ENCODE peak calls at places on chromosomes 16 and 17, in nine cellular contexts. Q is Peyer's patch, A is T-helper 2 cell, V is lung, I is HL-60, R is coronary artery, K is T-helper 9 cell, D is cardiac muscle cell, X is Calu3. O is an unnamed sample.

GRCh38 chr16:69939821-69940585 is 11.1 kb upstream of the CLEC18A start:
- DNase-seq in I (no peak), D (no peak), K (no peak), R (no peak), A (no peak), X (no peak), V (no peak), Q (no peak), O (no peak)

GRCh38 chr17:39668141-39668924 is at the start of gene PNMT:
- DNase-seq in I (peak; percentile 58), V (peak; percentile 62), K (peak; percentile 63), D (peak; percentile 88), Q (peak; percentile 89), A (peak; percentile 56), X (peak; percentile 100), R (no peak), O (no peak)

GRCh38 chr17:39618252-39618913 is 8.4 kb upstream of the PPP1R1B start:
- DNase-seq in R (no peak), X (peak; percentile 99), V (no peak), Q (no peak), D (no peak), A (no peak), I (no peak), K (no peak), O (no peak)

GRCh38 chr16:46920402-46921068 is 36.4 kb downstream of the GPT2 start:
- DNase-seq in R (no peak), K (no peak), X (peak; percentile 83), Q (no peak), A (no peak), V (peak; percentile 73), D (no peak), I (no peak), O (no peak)

GRCh38 chr16:81582655-81583441 is 138.2 kb downstream of the CMIP start:
- DNase-seq in X (no peak), V (no peak), Q (peak; percentile 63), R (no peak), D (no peak), K (no peak), I (no peak), A (no peak), O (no peak)

GRCh38 chr17:82229686-82230626 is 1.1 kb downstream of the SLC16A3 start:
- DNase-seq in Q (no peak), D (peak; percentile 51), R (peak; percentile 76), A (no peak), I (peak; percentile 43), X (no peak), V (no peak), K (no peak), O (no peak)

GRCh38 chr17:33888455-33888854 is 366.6 kb upstream of the CCL2 start:
- DNase-seq in I (no peak), A (no peak), V (no peak), K (no peak), X (no peak), D (no peak), Q (no peak), R (no peak), O (no peak)

GRCh38 chr17:81920612-81921530 is 2.9 kb upstream of the SIRT7 start:
- DNase-seq in D (no peak), R (no peak), X (no peak), V (no peak), K (no peak), Q (no peak), A (no peak), I (peak; percentile 86), O (no peak)

GRCh38 chr17:1203967-1204291 is 24.1 kb upstream of the ABR start:
- DNase-seq in A (no peak), K (no peak), X (no peak), R (no peak), Q (no peak), I (no peak), D (no peak), V (no peak), O (no peak)

GRCh38 chr17:61072648-61073047 is 327.0 kb upstream of the TBX2 start:
- DNase-seq in K (no peak), A (no peak), V (no peak), D (no peak), R (no peak), X (no peak), I (no peak), Q (no peak), O (no peak)

GRCh38 chr16:81469183-81469677 is 24.6 kb downstream of the CMIP start:
- DNase-seq in A (no peak), K (no peak), R (no peak), V (no peak), D (no peak), I (no peak), X (no peak), Q (no peak), O (no peak)

GRCh38 chr16:30016555-30017276 is 5.9 kb upstream of the DOC2A start:
- DNase-seq in I (no peak), D (no peak), A (no peak), R (no peak), K (no peak), X (no peak), V (no peak), Q (no peak), O (no peak)

GRCh38 chr16:64240586-64240985 is 881.3 kb downstream of the CDH11 start:
- DNase-seq in Q (no peak), A (no peak), V (no peak), D (no peak), X (no peak), I (no peak), K (no peak), R (no peak), O (no peak)

GRCh38 chr16:26016989-26017388 is 325.2 kb downstream of the HS3ST4 start:
- DNase-seq in R (no peak), D (no peak), X (no peak), Q (no peak), K (no peak), I (no peak), A (no peak), V (no peak), O (no peak)

GRCh38 chr17:4354862-4355514 is 11.5 kb downstream of the UBE2G1 start:
- DNase-seq in I (no peak), K (no peak), D (no peak), A (no peak), R (no peak), X (no peak), Q (no peak), V (no peak), O (no peak)

GRCh38 chr17:54901230-54901847 is 687 bp downstream of the TOM1L1 start:
- DNase-seq in R (no peak), X (peak; percentile 2), D (no peak), K (no peak), I (no peak), A (no peak), V (peak; percentile 35), Q (peak; percentile 61), O (no peak)

GRCh38 chr17:36814958-36815357 is 122.3 kb upstream of the LHX1 start:
- DNase-seq in X (no peak), Q (no peak), K (no peak), I (no peak), V (no peak), D (no peak), R (no peak), A (no peak), O (no peak)

GRCh38 chr17:67375761-67376160 is 1.3 kb upstream of the PITPNC1 start:
- DNase-seq in A (no peak), K (no peak), D (no peak), V (no peak), I (no peak), R (no peak), X (no peak), Q (no peak), O (no peak)

GRCh38 chr16:49275870-49276269 is 5.8 kb downstream of the CBLN1 start:
- DNase-seq in D (no peak), K (no peak), R (no peak), Q (no peak), V (no peak), X (no peak), I (no peak), A (no peak), O (peak; percentile 43)

GRCh38 chr16:49748322-49748721 is 107.6 kb downstream of the ZNF423 start:
- DNase-seq in Q (no peak), R (no peak), I (no peak), V (no peak), A (no peak), K (no peak), D (no peak), X (no peak), O (no peak)

GRCh38 chr16:19294156-19294649 is 8.7 kb downstream of the CLEC19A start:
- DNase-seq in X (no peak), K (no peak), V (peak; percentile 50), A (no peak), D (no peak), R (no peak), I (peak; percentile 28), Q (peak; percentile 63), O (no peak)

GRCh38 chr17:42121066-42121769 is at the start of gene KAT2A:
- DNase-seq in A (peak; percentile 71), R (no peak), Q (peak; percentile 91), D (peak; percentile 90), V (peak; percentile 78), X (peak; percentile 91), K (peak; percentile 64), I (peak; percentile 84), O (no peak)

GRCh38 chr17:57782051-57782490 is 37.0 kb upstream of the CCDC182 start:
- DNase-seq in R (no peak), K (no peak), V (no peak), D (no peak), I (peak; percentile 52), Q (no peak), A (no peak), X (no peak), O (no peak)

GRCh38 chr17:39352511-39352910 is 48.9 kb downstream of the FBXL20 start:
- DNase-seq in X (no peak), Q (no peak), D (no peak), K (no peak), V (no peak), A (no peak), R (no peak), I (no peak), O (no peak)

GRCh38 chr16:70804153-70804728 is 3.3 kb upstream of the VAC14 start:
- DNase-seq in K (no peak), D (no peak), V (no peak), I (peak; percentile 64), A (no peak), Q (no peak), R (no peak), X (no peak), O (no peak)

GRCh38 chr16:56667581-56668571 is at the start of gene MT1G:
- DNase-seq in I (peak; percentile 42), K (no peak), X (no peak), D (peak; percentile 35), V (peak; percentile 58), R (no peak), A (no peak), Q (peak; percentile 76), O (no peak)

GRCh38 chr17:7897773-7898172 is 9.2 kb downstream of the CHD3 start:
- DNase-seq in I (no peak), A (no peak), V (no peak), X (no peak), R (peak; percentile 60), Q (peak; percentile 58), K (no peak), D (peak; percentile 29), O (no peak)

GRCh38 chr17:17820457-17821158 is 16.2 kb downstream of the SREBF1 start:
- DNase-seq in V (no peak), A (no peak), D (no peak), I (no peak), Q (no peak), R (no peak), K (no peak), X (no peak), O (no peak)

GRCh38 chr17:16491131-16491702 is 776 bp downstream of the LRRC75A start:
- DNase-seq in Q (peak; percentile 61), K (peak; percentile 7), A (no peak), D (peak; percentile 42), V (no peak), R (no peak), I (no peak), X (peak; percentile 13), O (no peak)

GRCh38 chr17:79075433-79075805 is 795 bp downstream of the ENGASE start:
- DNase-seq in K (no peak), X (no peak), R (no peak), D (no peak), V (no peak), I (peak; percentile 17), A (no peak), Q (no peak), O (no peak)

GRCh38 chr17:75872434-75873351 is 5.7 kb downstream of the TRIM47 start:
- DNase-seq in V (peak; percentile 71), K (peak; percentile 41), R (peak; percentile 96), D (peak; percentile 77), Q (peak; percentile 84), I (no peak), A (peak; percentile 54), X (peak; percentile 81), O (peak; percentile 85)

O was measured in vagina.